ENCODE peak calls at places on chromosome 3, in eight cellular contexts. U is right cardiac atrium; H is pancreas; Y is RWPE1; O is coronary artery; T is breast epithelium; A is CD8-positive, alpha-beta T cell; J is thoracic aorta. P is an unnamed sample.

GRCh38 chr3:160564205-160564922 is 1.0 kb downstream of the KPNA4 start:
- DNase-seq in U (no peak), H (peak; percentile 29), Y (peak; percentile 3), O (no peak), T (no peak), A (peak; percentile 22), J (no peak), P (peak; percentile 12)

GRCh38 chr3:188926741-188927650 is 244.8 kb upstream of the TPRG1 start:
- DNase-seq in U (no peak), H (no peak), Y (no peak), O (no peak), T (no peak), A (no peak), J (no peak), P (no peak)

GRCh38 chr3:22713936-22714335 is 489.2 kb upstream of the UBE2E2 start:
- DNase-seq in U (no peak), H (no peak), Y (peak; percentile 74), O (no peak), T (no peak), A (no peak), J (no peak), P (no peak)

GRCh38 chr3:49131576-49131975 is 1.3 kb downstream of the LAMB2 start:
- DNase-seq in U (peak; percentile 29), H (no peak), Y (no peak), O (peak; percentile 68), T (no peak), A (no peak), J (no peak), P (no peak)

GRCh38 chr3:69005071-69005816 is 8.2 kb downstream of the EOGT start:
- DNase-seq in U (no peak), H (no peak), Y (no peak), O (no peak), T (no peak), A (no peak), J (no peak), P (no peak)

GRCh38 chr3:48215466-48215865 is 7.8 kb upstream of the CAMP start:
- DNase-seq in U (peak; percentile 63), H (no peak), Y (no peak), O (no peak), T (no peak), A (no peak), J (no peak), P (no peak)

GRCh38 chr3:149592758-149593240 is 65.0 kb downstream of the WWTR1 start:
- DNase-seq in U (no peak), H (no peak), Y (no peak), O (no peak), T (no peak), A (no peak), J (no peak), P (no peak)

GRCh38 chr3:72663429-72663828 is 184.8 kb downstream of the SHQ1 start:
- DNase-seq in U (no peak), H (no peak), Y (no peak), O (no peak), T (no peak), A (no peak), J (no peak), P (peak; percentile 53)

DNA sequence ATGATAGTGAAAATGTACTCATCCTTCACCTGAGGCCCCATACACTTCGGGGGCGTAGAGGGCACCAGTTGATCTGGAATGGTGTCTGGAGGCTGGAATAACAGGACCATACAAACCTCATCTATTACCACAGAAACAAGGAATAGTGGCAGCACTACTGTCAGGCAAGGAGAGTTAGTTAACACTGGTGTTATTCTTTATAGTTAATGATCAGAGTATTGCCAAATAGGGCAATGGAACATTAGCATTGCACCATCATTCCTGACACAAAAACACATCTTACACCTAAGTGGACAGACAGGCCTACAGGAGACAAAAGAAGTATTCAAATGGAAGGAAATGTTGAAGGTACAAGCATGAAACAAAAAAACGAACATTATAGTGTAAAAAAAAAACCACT is 137.0 kb upstream of the UBP1 start:
- DNase-seq in U (no peak), H (no peak), Y (no peak), O (no peak), T (no peak), A (no peak), J (no peak), P (no peak)
- H3K27ac ChIP-seq in U (no peak overlapping the region), H (no peak overlapping the region), Y (no peak overlapping the region), O (no peak overlapping the region), T (no peak overlapping the region), A (no peak overlapping the region), J (no peak overlapping the region), P (no peak overlapping the region)

GRCh38 chr3:132199451-132199850 is 117.8 kb upstream of the ACP3 start:
- DNase-seq in U (no peak), H (no peak), Y (no peak), O (no peak), T (no peak), A (no peak), J (no peak), P (no peak)
- H3K27ac ChIP-seq in U (no peak overlapping the region), H (no peak overlapping the region), Y (no peak overlapping the region), O (no peak overlapping the region), T (no peak overlapping the region), A (no peak overlapping the region), J (no peak overlapping the region), P (no peak overlapping the region)

GRCh38 chr3:129467934-129468333 is 27.9 kb downstream of the IFT122 start:
- DNase-seq in U (no peak), H (no peak), Y (no peak), O (no peak), T (no peak), A (no peak), J (no peak), P (no peak)
- H3K27ac ChIP-seq in U (no peak overlapping the region), H (no peak overlapping the region), Y (no peak overlapping the region), O (no peak overlapping the region), T (no peak overlapping the region), A (no peak overlapping the region), J (no peak overlapping the region), P (no peak overlapping the region)

GRCh38 chr3:171936231-171936841 is 93.2 kb downstream of the TMEM212 start:
- DNase-seq in U (no peak), H (no peak), Y (peak; percentile 20), O (no peak), T (no peak), A (no peak), J (no peak), P (no peak)
- H3K27ac ChIP-seq in U (no peak overlapping the region), H (peak overlapping the region; percentile 46), Y (no peak overlapping the region), O (no peak overlapping the region), T (no peak overlapping the region), A (no peak overlapping the region), J (no peak overlapping the region), P (no peak overlapping the region)

DNA sequence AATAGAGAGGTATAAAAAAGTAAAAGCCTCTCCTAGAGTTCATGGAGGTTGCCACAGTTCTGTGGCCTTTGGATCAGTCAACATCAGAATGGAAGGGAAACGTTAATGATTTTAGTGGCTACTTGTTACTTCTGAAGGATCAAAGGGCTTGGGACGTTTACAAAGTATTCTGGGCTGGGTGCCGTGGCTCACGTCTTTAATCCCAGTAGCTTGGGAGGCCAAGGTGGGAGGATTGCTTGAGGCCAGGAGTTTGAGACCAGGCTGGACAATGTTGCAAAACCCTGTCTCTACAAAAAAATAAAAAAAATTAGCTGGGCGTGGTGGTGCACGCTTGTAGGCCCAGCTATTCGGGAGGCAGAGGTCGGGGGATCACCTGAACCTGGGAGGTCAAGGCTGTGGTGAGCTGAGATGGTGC is 44.6 kb downstream of the FNDC3B start:
- DNase-seq in U (no peak), H (no peak), Y (no peak), O (no peak), T (no peak), A (no peak), J (no peak), P (no peak)
- H3K27ac ChIP-seq in U (no peak overlapping the region), H (no peak overlapping the region), Y (peak overlapping the region; percentile 26), O (no peak overlapping the region), T (no peak overlapping the region), A (no peak overlapping the region), J (no peak overlapping the region), P (no peak overlapping the region)

GRCh38 chr3:56023546-56023945 is 444.7 kb downstream of the ERC2 start:
- DNase-seq in U (no peak), H (no peak), Y (no peak), O (no peak), T (no peak), A (no peak), J (no peak), P (no peak)

GRCh38 chr3:56022619-56023018 is 445.6 kb downstream of the ERC2 start:
- DNase-seq in U (no peak), H (no peak), Y (no peak), O (no peak), T (no peak), A (no peak), J (no peak), P (no peak)

GRCh38 chr3:56019490-56019889 is 448.8 kb downstream of the ERC2 start:
- DNase-seq in U (no peak), H (no peak), Y (no peak), O (no peak), T (no peak), A (no peak), J (no peak), P (no peak)

GRCh38 chr3:56025316-56025715 is 443.0 kb downstream of the ERC2 start:
- DNase-seq in U (no peak), H (no peak), Y (no peak), O (no peak), T (no peak), A (no peak), J (no peak), P (no peak)
- H3K27ac ChIP-seq in U (no peak overlapping the region), H (no peak overlapping the region), Y (no peak overlapping the region), O (no peak overlapping the region), T (no peak overlapping the region), A (no peak overlapping the region), J (no peak overlapping the region), P (no peak overlapping the region)

DNA sequence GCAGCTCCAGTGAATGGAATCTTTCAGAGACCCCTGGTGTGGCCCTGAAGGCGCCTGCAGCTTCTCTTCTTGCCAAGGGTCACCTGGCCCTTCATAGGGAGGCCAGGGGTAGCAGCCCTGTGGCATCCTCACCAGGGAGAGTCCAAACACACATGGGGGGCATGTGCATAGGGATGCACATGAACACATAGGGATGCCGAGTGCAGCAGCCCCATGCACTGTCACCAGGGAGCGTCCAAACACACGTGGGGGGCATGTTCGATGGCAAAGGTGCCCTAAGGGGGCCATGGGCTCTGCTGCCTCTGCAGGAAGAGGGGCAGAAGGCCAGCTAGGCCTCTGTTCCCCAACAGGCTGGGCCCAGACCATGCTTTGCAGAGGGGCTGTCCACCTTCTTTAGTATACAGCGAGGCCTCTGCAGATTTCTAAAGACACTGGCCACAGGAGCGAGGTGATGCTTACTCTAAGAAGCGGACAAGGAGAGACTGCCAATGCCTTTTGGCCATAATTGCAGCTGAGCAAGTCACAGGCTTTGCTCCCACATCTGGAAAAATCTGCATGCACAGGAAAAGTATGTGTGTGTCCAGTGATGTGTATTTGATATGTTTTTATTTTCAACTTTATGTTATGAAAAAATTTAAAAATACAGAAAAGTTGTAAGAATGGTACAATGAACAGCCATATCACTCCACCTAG is 20.9 kb downstream of the ANAPC13 start:
- DNase-seq in U (no peak), H (no peak), Y (no peak), O (no peak), T (no peak), A (no peak), J (no peak), P (no peak)
- H3K27ac ChIP-seq in U (peak overlapping the region; percentile 40), H (no peak overlapping the region), Y (peak overlapping the region; percentile 24), O (peak overlapping the region; percentile 87), T (peak overlapping the region; percentile 88), A (no peak overlapping the region), J (peak overlapping the region; percentile 79), P (no peak overlapping the region)

P was measured in caudate nucleus.